ENCODE peak calls at places on chromosomes 2 and 18, in seven cellular contexts. One of them, this sample, is unnamed. For H3K4me1, the result is how much of the 10 kb centered on the place peaks cover.

GRCh38 chr2:133456156-133456555 is 112.1 kb downstream of the NCKAP5 start:
- DNase-seq in HCT116: no peak
- DNase-seq in GM23338: no peak
- DNase-seq in Panc1: no peak
- DNase-seq in GM12878: no peak
- DNase-seq in stomach: no peak
- DNase-seq in sigmoid colon: no peak
- DNase-seq in this sample: no peak

GRCh38 chr2:188291142-188291616 is 495 bp upstream of the GULP1 start:
- DNase-seq in GM23338: no peak
- DNase-seq in stomach: peak
- DNase-seq in Panc1: no peak
- DNase-seq in GM12878: no peak
- DNase-seq in sigmoid colon: no peak
- DNase-seq in HCT116: no peak
- DNase-seq in this sample: peak

GRCh38 chr2:85954918-85955420 is 66.2 kb upstream of the ST3GAL5 start:
- DNase-seq in GM23338: no peak
- DNase-seq in stomach: peak
- DNase-seq in sigmoid colon: no peak
- DNase-seq in GM12878: no peak
- DNase-seq in HCT116: no peak
- DNase-seq in Panc1: no peak
- DNase-seq in this sample: no peak

GRCh38 chr2:121699421-121700328 is 37.0 kb downstream of the NIFK start:
- DNase-seq in GM23338: no peak
- DNase-seq in stomach: peak
- DNase-seq in sigmoid colon: peak
- DNase-seq in Panc1: peak
- DNase-seq in GM12878: peak
- DNase-seq in HCT116: peak
- DNase-seq in this sample: peak

GRCh38 chr18:77061946-77062517 is 70.6 kb downstream of the MBP start:
- DNase-seq in GM23338: peak
- DNase-seq in stomach: no peak
- DNase-seq in Panc1: no peak
- DNase-seq in sigmoid colon: no peak
- DNase-seq in HCT116: no peak
- DNase-seq in GM12878: no peak
- DNase-seq in this sample: no peak

GRCh38 chr2:103773884-103774283 is 1012.1 kb downstream of the TMEM182 start:
- DNase-seq in HCT116: no peak
- DNase-seq in Panc1: no peak
- DNase-seq in sigmoid colon: no peak
- DNase-seq in GM23338: peak
- DNase-seq in stomach: no peak
- DNase-seq in GM12878: no peak
- DNase-seq in this sample: no peak

GRCh38 chr2:38158361-38159128 is 82.6 kb upstream of the CYP1B1 start:
- DNase-seq in sigmoid colon: no peak
- DNase-seq in GM12878: no peak
- DNase-seq in HCT116: no peak
- DNase-seq in stomach: no peak
- DNase-seq in GM23338: no peak
- DNase-seq in Panc1: no peak
- DNase-seq in this sample: no peak

GRCh38 chr2:68110102-68110501 is 47.3 kb upstream of the C1D start:
- DNase-seq in Panc1: no peak
- DNase-seq in HCT116: no peak
- DNase-seq in sigmoid colon: no peak
- DNase-seq in stomach: no peak
- DNase-seq in GM23338: no peak
- DNase-seq in GM12878: no peak
- DNase-seq in this sample: no peak

GRCh38 chr2:196586511-196586991 is 53.0 kb upstream of the CCDC150 start:
- DNase-seq in sigmoid colon: no peak
- DNase-seq in stomach: no peak
- DNase-seq in GM23338: no peak
- DNase-seq in GM12878: no peak
- DNase-seq in HCT116: no peak
- DNase-seq in Panc1: no peak
- DNase-seq in this sample: no peak

GRCh38 chr2:176552456-176553135 is 283.4 kb downstream of the MTX2 start:
- DNase-seq in GM12878: no peak
- DNase-seq in GM23338: no peak
- DNase-seq in Panc1: no peak
- DNase-seq in sigmoid colon: no peak
- DNase-seq in stomach: no peak
- DNase-seq in HCT116: no peak
- DNase-seq in this sample: no peak

GRCh38 chr2:176325732-176326131 is 56.5 kb downstream of the MTX2 start:
- DNase-seq in GM23338: peak
- DNase-seq in GM12878: no peak
- DNase-seq in HCT116: no peak
- DNase-seq in sigmoid colon: no peak
- DNase-seq in stomach: no peak
- DNase-seq in Panc1: no peak
- DNase-seq in this sample: no peak

GRCh38 chr18:48801728-48802542 is 148.8 kb downstream of the SMAD7 start:
- DNase-seq in GM23338: no peak
- DNase-seq in Panc1: no peak
- DNase-seq in stomach: peak
- DNase-seq in HCT116: no peak
- DNase-seq in sigmoid colon: peak
- DNase-seq in GM12878: no peak
- DNase-seq in this sample: peak

GRCh38 chr18:66511810-66512209 is 92.1 kb downstream of the CDH19 start:
- DNase-seq in HCT116: no peak
- DNase-seq in sigmoid colon: no peak
- DNase-seq in GM12878: no peak
- DNase-seq in GM23338: no peak
- DNase-seq in Panc1: no peak
- DNase-seq in stomach: no peak
- DNase-seq in this sample: no peak

GRCh38 chr2:238699307-238700121 is 148.4 kb upstream of the TWIST2 start:
- DNase-seq in GM23338: no peak
- DNase-seq in stomach: no peak
- DNase-seq in HCT116: no peak
- DNase-seq in Panc1: no peak
- DNase-seq in sigmoid colon: no peak
- DNase-seq in GM12878: no peak
- DNase-seq in this sample: no peak
- H3K4me1 ChIP-seq in GM23338: under half
- H3K4me1 ChIP-seq in stomach: under half
- H3K4me1 ChIP-seq in HCT116: under half
- H3K4me1 ChIP-seq in Panc1: under half
- H3K4me1 ChIP-seq in sigmoid colon: half or more
- H3K4me1 ChIP-seq in GM12878: under half
- H3K4me1 ChIP-seq in this sample: under half

GRCh38 chr2:233036162-233036838 is 3.8 kb downstream of the NEU2 start:
- DNase-seq in HCT116: no peak
- DNase-seq in GM12878: no peak
- DNase-seq in sigmoid colon: peak
- DNase-seq in stomach: no peak
- DNase-seq in GM23338: no peak
- DNase-seq in Panc1: no peak
- DNase-seq in this sample: no peak
- H3K4me3 ChIP-seq in HCT116: no peak
- H3K4me3 ChIP-seq in GM12878: no peak
- H3K4me3 ChIP-seq in sigmoid colon: no peak
- H3K4me3 ChIP-seq in stomach: no peak
- H3K4me3 ChIP-seq in GM23338: no peak
- H3K4me3 ChIP-seq in Panc1: no peak
- H3K4me3 ChIP-seq in this sample: no peak

GRCh38 chr18:1014951-1015627 is 110.4 kb downstream of the ADCYAP1 start:
- DNase-seq in GM23338: peak
- DNase-seq in sigmoid colon: no peak
- DNase-seq in Panc1: no peak
- DNase-seq in HCT116: no peak
- DNase-seq in stomach: no peak
- DNase-seq in GM12878: no peak
- DNase-seq in this sample: no peak

GRCh38 chr18:1018211-1018651 is 113.6 kb downstream of the ADCYAP1 start:
- DNase-seq in Panc1: no peak
- DNase-seq in GM23338: no peak
- DNase-seq in stomach: no peak
- DNase-seq in HCT116: no peak
- DNase-seq in sigmoid colon: no peak
- DNase-seq in GM12878: no peak
- DNase-seq in this sample: no peak

GRCh38 chr18:1015777-1016176 is 111.1 kb downstream of the ADCYAP1 start:
- DNase-seq in HCT116: no peak
- DNase-seq in GM23338: no peak
- DNase-seq in Panc1: no peak
- DNase-seq in sigmoid colon: no peak
- DNase-seq in stomach: no peak
- DNase-seq in GM12878: no peak
- DNase-seq in this sample: no peak

GRCh38 chr18:1017227-1017626 is 112.6 kb downstream of the ADCYAP1 start:
- DNase-seq in HCT116: no peak
- DNase-seq in stomach: no peak
- DNase-seq in GM12878: no peak
- DNase-seq in GM23338: no peak
- DNase-seq in sigmoid colon: no peak
- DNase-seq in Panc1: no peak
- DNase-seq in this sample: no peak

GRCh38 chr18:1017679-1018078 is 113.0 kb downstream of the ADCYAP1 start:
- DNase-seq in sigmoid colon: no peak
- DNase-seq in GM12878: no peak
- DNase-seq in GM23338: peak
- DNase-seq in stomach: no peak
- DNase-seq in Panc1: no peak
- DNase-seq in HCT116: no peak
- DNase-seq in this sample: no peak
- TF ChIP-seq POLR2AphosphoS5 in sigmoid colon: no peak
- TF ChIP-seq POLR2AphosphoS5 in GM12878: no peak
- TF ChIP-seq POLR2AphosphoS5 in GM23338: peak
- TF ChIP-seq POLR2AphosphoS5 in stomach: no peak
- TF ChIP-seq POLR2AphosphoS5 in Panc1: no peak
- TF ChIP-seq POLR2AphosphoS5 in HCT116: no peak
- TF ChIP-seq POLR2AphosphoS5 in this sample: no peak

GRCh38 chr2:75604479-75604878 is 42.1 kb upstream of the MRPL19 start:
- DNase-seq in stomach: no peak
- DNase-seq in sigmoid colon: no peak
- DNase-seq in HCT116: no peak
- DNase-seq in Panc1: no peak
- DNase-seq in GM23338: no peak
- DNase-seq in GM12878: no peak
- DNase-seq in this sample: no peak

GRCh38 chr2:75603477-75603876 is 42.7 kb upstream of the EVA1A start:
- DNase-seq in sigmoid colon: no peak
- DNase-seq in GM23338: no peak
- DNase-seq in Panc1: no peak
- DNase-seq in GM12878: no peak
- DNase-seq in stomach: no peak
- DNase-seq in HCT116: no peak
- DNase-seq in this sample: no peak

GRCh38 chr2:75606851-75607798 is 39.5 kb upstream of the MRPL19 start:
- DNase-seq in HCT116: no peak
- DNase-seq in stomach: no peak
- DNase-seq in GM23338: no peak
- DNase-seq in sigmoid colon: no peak
- DNase-seq in GM12878: no peak
- DNase-seq in Panc1: no peak
- DNase-seq in this sample: no peak

GRCh38 chr2:75607988-75608683 is 38.4 kb upstream of the MRPL19 start:
- DNase-seq in Panc1: no peak
- DNase-seq in stomach: no peak
- DNase-seq in GM23338: peak
- DNase-seq in HCT116: no peak
- DNase-seq in GM12878: no peak
- DNase-seq in sigmoid colon: no peak
- DNase-seq in this sample: no peak

DNA sequence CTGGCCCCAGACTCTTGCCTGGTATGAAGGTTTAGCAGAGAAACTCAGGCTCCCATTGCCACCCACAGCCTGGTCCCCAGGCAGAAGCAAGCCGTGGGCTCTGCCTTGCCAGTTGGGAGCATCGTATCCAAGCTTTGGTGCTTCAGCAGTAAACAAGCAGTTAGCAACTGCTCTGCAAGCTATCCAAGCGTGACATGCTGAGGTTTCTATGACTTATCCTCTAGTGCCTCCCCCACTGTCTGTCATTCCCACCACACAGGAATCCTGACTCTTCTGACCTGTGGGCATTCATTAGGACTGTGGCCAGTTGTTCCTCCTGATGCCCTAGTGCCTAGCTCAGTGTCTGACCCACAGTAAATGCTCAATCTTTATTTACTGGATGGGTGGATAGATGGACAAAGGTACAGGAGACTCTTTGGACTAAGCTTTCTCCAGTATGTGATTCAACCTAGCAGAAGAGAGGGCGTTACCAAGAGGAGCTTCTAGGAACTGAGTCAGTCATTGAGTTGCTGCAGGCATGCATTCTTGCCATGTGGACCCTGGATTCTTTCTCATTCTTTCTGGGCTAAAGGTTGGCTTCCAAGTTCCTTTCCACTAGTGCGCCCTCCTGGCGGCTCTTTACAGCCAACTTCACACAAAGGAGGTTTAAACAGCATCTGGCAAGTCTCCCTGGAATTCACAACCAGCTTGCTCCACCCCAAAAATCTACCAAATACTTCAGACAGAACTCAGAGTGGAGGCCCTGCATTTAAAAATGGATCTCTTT is 40.6 kb upstream of the MRPL19 start:
- DNase-seq in GM23338: peak
- DNase-seq in GM12878: no peak
- DNase-seq in Panc1: no peak
- DNase-seq in stomach: no peak
- DNase-seq in sigmoid colon: no peak
- DNase-seq in HCT116: no peak
- DNase-seq in this sample: no peak
- H3K4me1 ChIP-seq in GM23338: under half
- H3K4me1 ChIP-seq in GM12878: under half
- H3K4me1 ChIP-seq in Panc1: under half
- H3K4me1 ChIP-seq in stomach: under half
- H3K4me1 ChIP-seq in sigmoid colon: under half
- H3K4me1 ChIP-seq in HCT116: under half
- H3K4me1 ChIP-seq in this sample: under half